ENCODE peak calls at places on chromosomes 13 and 19, in six cellular contexts. One of them, this sample, is unnamed.

GRCh38 chr13:41544824-41545707 is 87.7 kb downstream of the RGCC start:
- DNase-seq in adrenal gland: no peak
- DNase-seq in CD8-positive, alpha-beta T cell: no peak
- DNase-seq in psoas muscle: no peak
- DNase-seq in kidney: no peak
- DNase-seq in CD4-positive, alpha-beta memory T cell: no peak
- DNase-seq in this sample: no peak

GRCh38 chr13:74325106-74325505 is 190.9 kb upstream of the KLF12 start:
- DNase-seq in adrenal gland: no peak
- DNase-seq in CD8-positive, alpha-beta T cell: no peak
- DNase-seq in psoas muscle: no peak
- DNase-seq in kidney: no peak
- DNase-seq in CD4-positive, alpha-beta memory T cell: no peak
- DNase-seq in this sample: no peak

GRCh38 chr19:2974342-2974932 is 2.9 kb upstream of the TLE6 start:
- DNase-seq in adrenal gland: peak; percentile 63
- DNase-seq in CD8-positive, alpha-beta T cell: no peak
- DNase-seq in psoas muscle: peak; percentile 69
- DNase-seq in kidney: peak; percentile 84
- DNase-seq in CD4-positive, alpha-beta memory T cell: no peak
- DNase-seq in this sample: no peak

GRCh38 chr13:89982406-89983085 is 1364.9 kb upstream of the MIR17HG start:
- DNase-seq in adrenal gland: no peak
- DNase-seq in CD8-positive, alpha-beta T cell: no peak
- DNase-seq in psoas muscle: no peak
- DNase-seq in kidney: no peak
- DNase-seq in CD4-positive, alpha-beta memory T cell: no peak
- DNase-seq in this sample: no peak

GRCh38 chr19:19297759-19298158 is 22.6 kb downstream of the SUGP1 start:
- DNase-seq in adrenal gland: no peak
- DNase-seq in CD8-positive, alpha-beta T cell: no peak
- DNase-seq in psoas muscle: no peak
- DNase-seq in kidney: no peak
- DNase-seq in CD4-positive, alpha-beta memory T cell: no peak
- DNase-seq in this sample: no peak

GRCh38 chr19:49445997-49446396 is 4.7 kb upstream of the SLC17A7 start:
- DNase-seq in adrenal gland: no peak
- DNase-seq in CD8-positive, alpha-beta T cell: no peak
- DNase-seq in psoas muscle: no peak
- DNase-seq in kidney: no peak
- DNase-seq in CD4-positive, alpha-beta memory T cell: no peak
- DNase-seq in this sample: no peak

GRCh38 chr19:52200044-52200443 is 10.2 kb downstream of the PPP2R1A start:
- DNase-seq in adrenal gland: peak; percentile 59
- DNase-seq in CD8-positive, alpha-beta T cell: no peak
- DNase-seq in psoas muscle: peak; percentile 66
- DNase-seq in kidney: no peak
- DNase-seq in CD4-positive, alpha-beta memory T cell: no peak
- DNase-seq in this sample: no peak

GRCh38 chr19:51372649-51373504 is at the start of gene NKG7:
- DNase-seq in adrenal gland: no peak
- DNase-seq in CD8-positive, alpha-beta T cell: peak; percentile 39
- DNase-seq in psoas muscle: peak; percentile 32
- DNase-seq in kidney: peak; percentile 48
- DNase-seq in CD4-positive, alpha-beta memory T cell: peak; percentile 87
- DNase-seq in this sample: no peak

GRCh38 chr13:75685239-75685697 is 49.1 kb downstream of the LMO7 start:
- DNase-seq in adrenal gland: no peak
- DNase-seq in CD8-positive, alpha-beta T cell: no peak
- DNase-seq in psoas muscle: no peak
- DNase-seq in kidney: no peak
- DNase-seq in CD4-positive, alpha-beta memory T cell: no peak
- DNase-seq in this sample: peak; percentile 74

GRCh38 chr13:44516771-44517170 is 59.4 kb downstream of the TSC22D1 start:
- DNase-seq in adrenal gland: no peak
- DNase-seq in CD8-positive, alpha-beta T cell: no peak
- DNase-seq in psoas muscle: no peak
- DNase-seq in kidney: no peak
- DNase-seq in CD4-positive, alpha-beta memory T cell: no peak
- DNase-seq in this sample: no peak

GRCh38 chr19:49149652-49150105 is 5.5 kb downstream of the HRC start:
- DNase-seq in adrenal gland: peak; percentile 85
- DNase-seq in CD8-positive, alpha-beta T cell: no peak
- DNase-seq in psoas muscle: peak; percentile 87
- DNase-seq in kidney: peak; percentile 90
- DNase-seq in CD4-positive, alpha-beta memory T cell: no peak
- DNase-seq in this sample: peak; percentile 89

GRCh38 chr13:101298517-101298916 is 117.8 kb downstream of the NALCN start:
- DNase-seq in adrenal gland: no peak
- DNase-seq in CD8-positive, alpha-beta T cell: no peak
- DNase-seq in psoas muscle: no peak
- DNase-seq in kidney: no peak
- DNase-seq in CD4-positive, alpha-beta memory T cell: no peak
- DNase-seq in this sample: no peak

GRCh38 chr19:6828698-6829633 is 56.5 kb downstream of the VAV1 start:
- DNase-seq in adrenal gland: no peak
- DNase-seq in CD8-positive, alpha-beta T cell: no peak
- DNase-seq in psoas muscle: no peak
- DNase-seq in kidney: no peak
- DNase-seq in CD4-positive, alpha-beta memory T cell: peak; percentile 49
- DNase-seq in this sample: no peak

GRCh38 chr19:10259162-10259905 is 7.3 kb downstream of the MRPL4 start:
- DNase-seq in adrenal gland: peak; percentile 85
- DNase-seq in CD8-positive, alpha-beta T cell: peak; percentile 76
- DNase-seq in psoas muscle: peak; percentile 89
- DNase-seq in kidney: peak; percentile 92
- DNase-seq in CD4-positive, alpha-beta memory T cell: peak; percentile 94
- DNase-seq in this sample: peak; percentile 67

GRCh38 chr13:94009696-94010095 is 469.8 kb downstream of the DCT start:
- DNase-seq in adrenal gland: no peak
- DNase-seq in CD8-positive, alpha-beta T cell: no peak
- DNase-seq in psoas muscle: no peak
- DNase-seq in kidney: no peak
- DNase-seq in CD4-positive, alpha-beta memory T cell: no peak
- DNase-seq in this sample: no peak

GRCh38 chr13:25933520-25933919 is 118.3 kb downstream of the SHISA2 start:
- DNase-seq in adrenal gland: no peak
- DNase-seq in CD8-positive, alpha-beta T cell: no peak
- DNase-seq in psoas muscle: no peak
- DNase-seq in kidney: no peak
- DNase-seq in CD4-positive, alpha-beta memory T cell: no peak
- DNase-seq in this sample: no peak

GRCh38 chr13:25934127-25934526 is 117.7 kb downstream of the SHISA2 start:
- DNase-seq in adrenal gland: no peak
- DNase-seq in CD8-positive, alpha-beta T cell: no peak
- DNase-seq in psoas muscle: no peak
- DNase-seq in kidney: no peak
- DNase-seq in CD4-positive, alpha-beta memory T cell: no peak
- DNase-seq in this sample: no peak

GRCh38 chr13:25929816-25930215 is 122.0 kb downstream of the SHISA2 start:
- DNase-seq in adrenal gland: no peak
- DNase-seq in CD8-positive, alpha-beta T cell: no peak
- DNase-seq in psoas muscle: no peak
- DNase-seq in kidney: no peak
- DNase-seq in CD4-positive, alpha-beta memory T cell: no peak
- DNase-seq in this sample: no peak

GRCh38 chr13:25930655-25931054 is 121.2 kb downstream of the SHISA2 start:
- DNase-seq in adrenal gland: no peak
- DNase-seq in CD8-positive, alpha-beta T cell: no peak
- DNase-seq in psoas muscle: no peak
- DNase-seq in kidney: no peak
- DNase-seq in CD4-positive, alpha-beta memory T cell: no peak
- DNase-seq in this sample: no peak

GRCh38 chr13:25932353-25932752 is 119.5 kb downstream of the SHISA2 start:
- DNase-seq in adrenal gland: no peak
- DNase-seq in CD8-positive, alpha-beta T cell: no peak
- DNase-seq in psoas muscle: no peak
- DNase-seq in kidney: no peak
- DNase-seq in CD4-positive, alpha-beta memory T cell: no peak
- DNase-seq in this sample: no peak
- H3K4me1 ChIP-seq in adrenal gland: no peaks in the 10 kb centered on the region
- H3K4me1 ChIP-seq in CD8-positive, alpha-beta T cell: no peaks in the 10 kb centered on the region
- H3K4me1 ChIP-seq in psoas muscle: no peaks in the 10 kb centered on the region
- H3K4me1 ChIP-seq in kidney: no peaks in the 10 kb centered on the region
- H3K4me1 ChIP-seq in CD4-positive, alpha-beta memory T cell: no peaks in the 10 kb centered on the region
- H3K4me1 ChIP-seq in this sample: peaks cover 11% of the 10 kb centered on the region

GRCh38 chr13:98494769-98495168 is 82.1 kb downstream of the STK24 start:
- DNase-seq in adrenal gland: no peak
- DNase-seq in CD8-positive, alpha-beta T cell: no peak
- DNase-seq in psoas muscle: no peak
- DNase-seq in kidney: no peak
- DNase-seq in CD4-positive, alpha-beta memory T cell: no peak
- DNase-seq in this sample: no peak
- H3K4me1 ChIP-seq in adrenal gland: peaks cover 17% of the 10 kb centered on the region
- H3K4me1 ChIP-seq in CD8-positive, alpha-beta T cell: peaks cover 15% of the 10 kb centered on the region
- H3K4me1 ChIP-seq in psoas muscle: peaks cover 38% of the 10 kb centered on the region
- H3K4me1 ChIP-seq in kidney: peaks cover 39% of the 10 kb centered on the region
- H3K4me1 ChIP-seq in CD4-positive, alpha-beta memory T cell: peaks cover 64% of the 10 kb centered on the region
- H3K4me1 ChIP-seq in this sample: peaks cover 23% of the 10 kb centered on the region

GRCh38 chr13:51644649-51645048 is 60.4 kb downstream of the WDFY2 start:
- DNase-seq in adrenal gland: peak; percentile 52
- DNase-seq in CD8-positive, alpha-beta T cell: no peak
- DNase-seq in psoas muscle: no peak
- DNase-seq in kidney: no peak
- DNase-seq in CD4-positive, alpha-beta memory T cell: no peak
- DNase-seq in this sample: no peak

GRCh38 chr13:51646041-51646670 is 61.9 kb downstream of the WDFY2 start:
- DNase-seq in adrenal gland: no peak
- DNase-seq in CD8-positive, alpha-beta T cell: no peak
- DNase-seq in psoas muscle: no peak
- DNase-seq in kidney: no peak
- DNase-seq in CD4-positive, alpha-beta memory T cell: peak; percentile 44
- DNase-seq in this sample: no peak

GRCh38 chr13:51645154-51645650 is 60.9 kb downstream of the WDFY2 start:
- DNase-seq in adrenal gland: no peak
- DNase-seq in CD8-positive, alpha-beta T cell: no peak
- DNase-seq in psoas muscle: no peak
- DNase-seq in kidney: no peak
- DNase-seq in CD4-positive, alpha-beta memory T cell: peak; percentile 81
- DNase-seq in this sample: peak; percentile 33

GRCh38 chr13:51643114-51643881 is 59.0 kb downstream of the WDFY2 start:
- DNase-seq in adrenal gland: no peak
- DNase-seq in CD8-positive, alpha-beta T cell: no peak
- DNase-seq in psoas muscle: no peak
- DNase-seq in kidney: no peak
- DNase-seq in CD4-positive, alpha-beta memory T cell: no peak
- DNase-seq in this sample: peak; percentile 81

DNA sequence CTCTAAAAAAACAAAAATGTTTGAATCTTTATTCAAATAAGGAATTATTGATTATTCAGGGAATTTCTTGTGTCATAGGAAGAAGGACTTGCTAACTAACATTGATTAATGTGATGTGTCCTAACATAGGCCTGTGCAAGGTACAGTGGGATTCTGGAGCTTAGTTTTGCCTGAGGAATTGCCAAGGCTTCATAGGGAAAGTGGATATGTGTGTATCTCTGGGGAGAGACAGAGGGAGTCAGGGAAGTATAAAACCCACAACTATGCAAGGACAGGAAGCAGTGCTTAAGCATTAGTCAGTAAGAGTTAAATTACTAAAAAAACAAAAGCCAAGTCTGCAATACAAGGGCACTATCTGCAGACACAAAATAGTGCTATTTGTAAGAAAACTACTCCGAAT is 59.6 kb downstream of the WDFY2 start:
- DNase-seq in adrenal gland: no peak
- DNase-seq in CD8-positive, alpha-beta T cell: no peak
- DNase-seq in psoas muscle: no peak
- DNase-seq in kidney: no peak
- DNase-seq in CD4-positive, alpha-beta memory T cell: no peak
- DNase-seq in this sample: peak; percentile 54
- H3K4me1 ChIP-seq in adrenal gland: peaks cover 29% of the 10 kb centered on the region
- H3K4me1 ChIP-seq in CD8-positive, alpha-beta T cell: peaks cover 44% of the 10 kb centered on the region
- H3K4me1 ChIP-seq in psoas muscle: peaks cover 11% of the 10 kb centered on the region
- H3K4me1 ChIP-seq in kidney: peaks cover 4% of the 10 kb centered on the region
- H3K4me1 ChIP-seq in CD4-positive, alpha-beta memory T cell: peaks cover 54% of the 10 kb centered on the region
- H3K4me1 ChIP-seq in this sample: peaks cover 52% of the 10 kb centered on the region

DNA sequence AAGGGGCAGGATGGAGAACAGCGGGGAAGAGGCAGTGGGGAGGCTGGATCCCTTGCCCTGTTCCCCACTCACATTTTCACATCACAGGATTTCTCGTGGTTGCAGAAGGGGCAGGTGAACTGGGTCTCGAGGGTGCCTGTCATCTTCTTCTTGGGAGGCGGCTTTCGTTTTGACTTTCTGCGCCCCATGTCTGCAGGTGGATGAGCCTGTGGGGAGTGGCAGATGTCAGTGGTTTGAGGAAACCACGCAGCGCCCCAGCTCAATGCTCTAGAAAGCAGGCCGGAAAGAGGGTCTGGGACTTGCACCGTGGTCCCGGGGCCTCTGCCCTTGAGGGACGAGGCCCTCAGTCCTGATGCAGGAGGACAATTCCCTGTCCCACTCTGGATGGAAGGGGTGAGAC is 4.9 kb downstream of the ELOF1 start:
- DNase-seq in adrenal gland: no peak
- DNase-seq in CD8-positive, alpha-beta T cell: no peak
- DNase-seq in psoas muscle: no peak
- DNase-seq in kidney: peak; percentile 56
- DNase-seq in CD4-positive, alpha-beta memory T cell: no peak
- DNase-seq in this sample: no peak
- H3K4me1 ChIP-seq in adrenal gland: peaks cover 6% of the 10 kb centered on the region
- H3K4me1 ChIP-seq in CD8-positive, alpha-beta T cell: peaks cover 18% of the 10 kb centered on the region
- H3K4me1 ChIP-seq in psoas muscle: peaks cover 13% of the 10 kb centered on the region
- H3K4me1 ChIP-seq in kidney: peaks cover 3% of the 10 kb centered on the region
- H3K4me1 ChIP-seq in CD4-positive, alpha-beta memory T cell: peaks cover 20% of the 10 kb centered on the region
- H3K4me1 ChIP-seq in this sample: peaks cover 6% of the 10 kb centered on the region

GRCh38 chr19:43749152-43749551 is 5.6 kb downstream of the SMG9 start:
- DNase-seq in adrenal gland: no peak
- DNase-seq in CD8-positive, alpha-beta T cell: no peak
- DNase-seq in psoas muscle: no peak
- DNase-seq in kidney: no peak
- DNase-seq in CD4-positive, alpha-beta memory T cell: no peak
- DNase-seq in this sample: no peak
- H3K4me1 ChIP-seq in adrenal gland: peaks cover 20% of the 10 kb centered on the region
- H3K4me1 ChIP-seq in CD8-positive, alpha-beta T cell: peaks cover 16% of the 10 kb centered on the region
- H3K4me1 ChIP-seq in psoas muscle: peaks cover 17% of the 10 kb centered on the region
- H3K4me1 ChIP-seq in kidney: peaks cover 4% of the 10 kb centered on the region
- H3K4me1 ChIP-seq in CD4-positive, alpha-beta memory T cell: peaks cover 38% of the 10 kb centered on the region
- H3K4me1 ChIP-seq in this sample: peaks cover 30% of the 10 kb centered on the region

GRCh38 chr13:111215081-111216047 is 100.3 kb downstream of the ARHGEF7 start:
- DNase-seq in adrenal gland: no peak
- DNase-seq in CD8-positive, alpha-beta T cell: no peak
- DNase-seq in psoas muscle: peak; percentile 70
- DNase-seq in kidney: no peak
- DNase-seq in CD4-positive, alpha-beta memory T cell: no peak
- DNase-seq in this sample: no peak

GRCh38 chr13:111219306-111219705 is 101.1 kb upstream of the TEX29 start:
- DNase-seq in adrenal gland: peak; percentile 44
- DNase-seq in CD8-positive, alpha-beta T cell: no peak
- DNase-seq in psoas muscle: no peak
- DNase-seq in kidney: peak; percentile 85
- DNase-seq in CD4-positive, alpha-beta memory T cell: no peak
- DNase-seq in this sample: no peak

GRCh38 chr13:111216166-111216960 is 101.3 kb downstream of the ARHGEF7 start:
- DNase-seq in adrenal gland: no peak
- DNase-seq in CD8-positive, alpha-beta T cell: peak; percentile 18
- DNase-seq in psoas muscle: peak; percentile 72
- DNase-seq in kidney: no peak
- DNase-seq in CD4-positive, alpha-beta memory T cell: no peak
- DNase-seq in this sample: peak; percentile 76

GRCh38 chr13:111219950-111220349 is 100.5 kb upstream of the TEX29 start:
- DNase-seq in adrenal gland: no peak
- DNase-seq in CD8-positive, alpha-beta T cell: no peak
- DNase-seq in psoas muscle: no peak
- DNase-seq in kidney: no peak
- DNase-seq in CD4-positive, alpha-beta memory T cell: no peak
- DNase-seq in this sample: no peak

GRCh38 chr13:111217661-111218060 is 102.6 kb downstream of the ARHGEF7 start:
- DNase-seq in adrenal gland: peak; percentile 77
- DNase-seq in CD8-positive, alpha-beta T cell: no peak
- DNase-seq in psoas muscle: no peak
- DNase-seq in kidney: peak; percentile 69
- DNase-seq in CD4-positive, alpha-beta memory T cell: no peak
- DNase-seq in this sample: no peak
- H3K4me1 ChIP-seq in adrenal gland: peaks cover 12% of the 10 kb centered on the region
- H3K4me1 ChIP-seq in CD8-positive, alpha-beta T cell: no peaks in the 10 kb centered on the region
- H3K4me1 ChIP-seq in psoas muscle: peaks cover 82% of the 10 kb centered on the region
- H3K4me1 ChIP-seq in kidney: peaks cover 33% of the 10 kb centered on the region
- H3K4me1 ChIP-seq in CD4-positive, alpha-beta memory T cell: no peaks in the 10 kb centered on the region
- H3K4me1 ChIP-seq in this sample: peaks cover 9% of the 10 kb centered on the region